ENCODE peak calls at places on chromosomes 12 and 14, in nine cellular contexts. S is dorsolateral prefrontal cortex; T is activated CD4-positive, alpha-beta memory T cell treated with anti-CD3 and anti-CD28 coated beads, Interleukin-2, amount 10 ng/mL, durations not matched to agents 7 days and 5 days; A is choroid plexus epithelial cell; F is ovary; J is stimulated activated CD4-positive, alpha-beta T cell treated with anti-CD3 and anti-CD28 coated beads, Interleukin-12 subunit alpha, Interleukin-12 subunit beta, amount 100 ng/mL, for 48 hours; D is heart right ventricle; B is amygdala; G is GDM1. Z is an unnamed sample.

GRCh38 chr12:71456990-71457389 is 17.4 kb downstream of the LGR5 start:
- DNase-seq in S (no peak), T (no peak), A (no peak), F (no peak), J (no peak), D (no peak), B (no peak), G (no peak), Z (no peak)

GRCh38 chr12:106739318-106739717 is 35.2 kb upstream of the RIC8B start:
- DNase-seq in S (no peak), T (no peak), A (no peak), F (no peak), J (no peak), D (no peak), B (no peak), G (no peak), Z (no peak)

GRCh38 chr14:50647753-50648152 is 20.4 kb downstream of the SAV1 start:
- DNase-seq in S (no peak), T (no peak), A (no peak), F (no peak), J (no peak), D (no peak), B (no peak), G (no peak), Z (no peak)

GRCh38 chr14:61470261-61470953 is 149.0 kb downstream of the PRKCH start:
- DNase-seq in S (no peak), T (no peak), A (peak; percentile 98), F (no peak), J (no peak), D (peak; percentile 40), B (no peak), G (no peak), Z (no peak)

GRCh38 chr14:99596772-99597171 is 7.2 kb downstream of the CCDC85C start:
- DNase-seq in S (no peak), T (no peak), A (no peak), F (no peak), J (no peak), D (no peak), B (no peak), G (no peak), Z (no peak)

GRCh38 chr14:22472935-22473854 is 115.8 kb downstream of the DAD1 start:
- DNase-seq in S (peak; percentile 69), T (no peak), A (peak; percentile 79), F (no peak), J (no peak), D (no peak), B (no peak), G (peak; percentile 50), Z (no peak)

GRCh38 chr12:89126712-89127111 is 225.6 kb downstream of the DUSP6 start:
- DNase-seq in S (no peak), T (no peak), A (peak; percentile 60), F (no peak), J (no peak), D (no peak), B (no peak), G (no peak), Z (no peak)

GRCh38 chr12:79691299-79692248 is 810 bp upstream of the PAWR start:
- DNase-seq in S (no peak), T (no peak), A (peak; percentile 89), F (no peak), J (no peak), D (no peak), B (no peak), G (no peak), Z (no peak)

GRCh38 chr12:100372846-100373245 is 16.0 kb downstream of the SLC17A8 start:
- DNase-seq in S (no peak), T (no peak), A (no peak), F (no peak), J (no peak), D (no peak), B (no peak), G (no peak), Z (no peak)

GRCh38 chr14:71362920-71363584 is 455.8 kb downstream of the PCNX1 start:
- DNase-seq in S (no peak), T (no peak), A (peak; percentile 87), F (no peak), J (no peak), D (no peak), B (no peak), G (no peak), Z (no peak)

GRCh38 chr12:70402597-70402996 is 36.5 kb downstream of the KCNMB4 start:
- DNase-seq in S (no peak), T (no peak), A (peak; percentile 9), F (no peak), J (no peak), D (no peak), B (no peak), G (no peak), Z (no peak)

GRCh38 chr12:122875590-122876220 is 20.2 kb downstream of the VPS37B start:
- DNase-seq in S (peak; percentile 68), T (no peak), A (no peak), F (no peak), J (no peak), D (no peak), B (no peak), G (no peak), Z (no peak)

GRCh38 chr12:130555628-130556485 is 160.2 kb downstream of the RIMBP2 start:
- DNase-seq in S (peak; percentile 59), T (no peak), A (no peak), F (no peak), J (no peak), D (no peak), B (peak; percentile 9), G (no peak), Z (peak; percentile 67)

GRCh38 chr14:61150851-61151250 is 130.3 kb downstream of the TMEM30B start:
- DNase-seq in S (no peak), T (no peak), A (peak; percentile 45), F (no peak), J (no peak), D (no peak), B (no peak), G (no peak), Z (no peak)

GRCh38 chr12:30026621-30027234 is 243.0 kb upstream of the TMTC1 start:
- DNase-seq in S (no peak), T (no peak), A (peak; percentile 87), F (no peak), J (no peak), D (no peak), B (no peak), G (no peak), Z (no peak)

Z was measured in occipital lobe.